ENCODE peak calls at places on chromosomes 11 and 22, in ten cellular contexts. M is EL; I is stimulated activated CD4-positive, alpha-beta T cell treated with anti-CD3 and anti-CD28 coated beads, Interleukin-1b, Interleukin-23, amount 100 ng/mL, for 24 hours; C is neural crest cell; O is stimulated activated CD8-positive, alpha-beta memory T cell treated with anti-CD3 and anti-CD28 coated beads, Interleukin-4, amount 100 ng/mL, for 24 hours; B is activated CD8-positive, alpha-beta memory T cell treated with anti-CD3 and anti-CD28 coated beads, Interleukin-2, amount 50 U/mL, for 48 hours; H is heart left ventricle; G is activated T-helper 1 cell treated with anti-CD3 and anti-CD28 coated beads, Interleukin-2, amount 50 U/mL, for 16 hours; K is RWPE1; Y is activated T-helper 2 cell treated with anti-CD3 and anti-CD28 coated beads, Interferon-gamma antibody, Interleukin-2, Interleukin-4, amounts not matched to agents 10 μg/mL and 5 μg/mL and 100 μg/mL, durations not matched to agents 14 hours and 24 hours and 36 hours. E is an unnamed sample.

GRCh38 chr11:126514061-126514713 is 158.7 kb downstream of the ST3GAL4 start:
- DNase-seq in M (no peak), I (no peak), C (no peak), O (no peak), B (no peak), H (no peak), G (no peak), K (no peak), Y (no peak), E (no peak)

GRCh38 chr22:30474683-30475424 is 3.0 kb upstream of the SEC14L3 start:
- DNase-seq in M (no peak), I (no peak), C (no peak), O (no peak), B (no peak), H (no peak), G (no peak), K (no peak), Y (no peak), E (no peak)

GRCh38 chr11:2302844-2303626 is 1.2 kb downstream of the TSPAN32 start:
- DNase-seq in M (no peak), I (no peak), C (no peak), O (no peak), B (peak; percentile 58), H (peak; percentile 92), G (no peak), K (no peak), Y (no peak), E (no peak)

GRCh38 chr22:37050913-37051628 is 471 bp upstream of the KCTD17 start:
- DNase-seq in M (no peak), I (no peak), C (no peak), O (no peak), B (no peak), H (no peak), G (no peak), K (no peak), Y (no peak), E (no peak)

GRCh38 chr11:125423247-125423849 is 72.7 kb downstream of the FEZ1 start:
- DNase-seq in M (no peak), I (no peak), C (no peak), O (no peak), B (no peak), H (no peak), G (no peak), K (no peak), Y (no peak), E (no peak)

GRCh38 chr11:69669486-69669885 is 5.7 kb downstream of the LTO1 start:
- DNase-seq in M (no peak), I (no peak), C (no peak), O (no peak), B (no peak), H (no peak), G (no peak), K (no peak), Y (no peak), E (no peak)

GRCh38 chr22:18112440-18112839 is 1.8 kb downstream of the TUBA8 start:
- DNase-seq in M (no peak), I (no peak), C (no peak), O (no peak), B (no peak), H (no peak), G (no peak), K (no peak), Y (no peak), E (no peak)

GRCh38 chr22:36301384-36301828 is 48.5 kb downstream of the APOL1 start:
- DNase-seq in M (peak; percentile 57), I (peak; percentile 68), C (peak; percentile 72), O (peak; percentile 67), B (peak; percentile 92), H (peak; percentile 76), G (peak; percentile 74), K (peak; percentile 35), Y (peak; percentile 68), E (no peak)

GRCh38 chr22:40703174-40703573 is 23.9 kb downstream of the MCHR1 start:
- DNase-seq in M (no peak), I (no peak), C (no peak), O (no peak), B (no peak), H (no peak), G (no peak), K (no peak), Y (no peak), E (no peak)

GRCh38 chr11:118612378-118612777 is 5.0 kb downstream of the PHLDB1 start:
- DNase-seq in M (no peak), I (no peak), C (no peak), O (no peak), B (no peak), H (peak; percentile 68), G (no peak), K (no peak), Y (no peak), E (no peak)

GRCh38 chr11:58591659-58592058 is 12.8 kb downstream of the ZFP91 start:
- DNase-seq in M (no peak), I (no peak), C (no peak), O (no peak), B (no peak), H (no peak), G (no peak), K (no peak), Y (no peak), E (no peak)

GRCh38 chr11:33699515-33700424 is 856 bp downstream of the C11orf91 start:
- DNase-seq in M (no peak), I (no peak), C (peak; percentile 31), O (no peak), B (no peak), H (peak; percentile 67), G (no peak), K (no peak), Y (no peak), E (no peak)

GRCh38 chr11:86101941-86102407 is 33.1 kb upstream of the PICALM start:
- DNase-seq in M (peak; percentile 35), I (no peak), C (no peak), O (no peak), B (no peak), H (no peak), G (no peak), K (no peak), Y (no peak), E (no peak)

GRCh38 chr11:103110406-103110805 is 1.2 kb downstream of the DYNC2H1 start:
- DNase-seq in M (peak; percentile 52), I (no peak), C (no peak), O (no peak), B (no peak), H (no peak), G (no peak), K (peak; percentile 33), Y (no peak), E (no peak)

GRCh38 chr11:115660072-115660805 is 156.0 kb upstream of the CADM1 start:
- DNase-seq in M (no peak), I (no peak), C (no peak), O (no peak), B (no peak), H (no peak), G (no peak), K (no peak), Y (no peak), E (no peak)

GRCh38 chr11:134657631-134658030 is 245.6 kb upstream of the B3GAT1 start:
- DNase-seq in M (no peak), I (no peak), C (no peak), O (no peak), B (peak; percentile 13), H (no peak), G (no peak), K (no peak), Y (peak; percentile 1), E (no peak)

GRCh38 chr22:17980013-17980510 is 44.3 kb downstream of the MICAL3 start:
- DNase-seq in M (no peak), I (no peak), C (no peak), O (no peak), B (no peak), H (no peak), G (no peak), K (no peak), Y (no peak), E (no peak)

GRCh38 chr11:44899959-44900358 is 50.7 kb downstream of the TP53I11 start:
- DNase-seq in M (peak; percentile 58), I (peak; percentile 22), C (peak; percentile 32), O (peak; percentile 8), B (peak; percentile 68), H (no peak), G (no peak), K (peak; percentile 71), Y (peak; percentile 17), E (peak; percentile 16)

GRCh38 chr11:70142171-70142875 is 60.8 kb upstream of the FADD start:
- DNase-seq in M (no peak), I (no peak), C (no peak), O (no peak), B (no peak), H (no peak), G (no peak), K (peak; percentile 46), Y (no peak), E (no peak)

GRCh38 chr11:13260963-13261599 is 16.5 kb upstream of the BMAL1 start:
- DNase-seq in M (peak; percentile 60), I (no peak), C (no peak), O (no peak), B (no peak), H (peak; percentile 40), G (no peak), K (peak; percentile 7), Y (no peak), E (no peak)

GRCh38 chr22:24146791-24147353 is 34.4 kb upstream of the SUSD2 start:
- DNase-seq in M (peak; percentile 81), I (no peak), C (no peak), O (no peak), B (no peak), H (peak; percentile 69), G (no peak), K (no peak), Y (no peak), E (no peak)

GRCh38 chr11:10930224-10930960 is 72.5 kb upstream of the ZBED5 start:
- DNase-seq in M (no peak), I (no peak), C (no peak), O (no peak), B (peak; percentile 62), H (peak; percentile 34), G (no peak), K (peak; percentile 28), Y (no peak), E (no peak)

GRCh38 chr22:24410110-24410856 is 17.1 kb upstream of the ADORA2A start:
- DNase-seq in M (peak; percentile 69), I (no peak), C (no peak), O (no peak), B (peak; percentile 65), H (no peak), G (no peak), K (no peak), Y (no peak), E (no peak)

GRCh38 chr11:10326080-10326964 is 21.4 kb downstream of the ADM start:
- DNase-seq in M (no peak), I (no peak), C (no peak), O (no peak), B (no peak), H (peak; percentile 33), G (no peak), K (no peak), Y (no peak), E (no peak)

GRCh38 chr11:84687433-84687832 is 939.7 kb downstream of the DLG2 start:
- DNase-seq in M (no peak), I (no peak), C (no peak), O (no peak), B (no peak), H (no peak), G (no peak), K (peak; percentile 14), Y (no peak), E (no peak)

GRCh38 chr22:49396817-49397216 is 430.9 kb downstream of the BRD1 start:
- DNase-seq in M (no peak), I (no peak), C (no peak), O (no peak), B (peak; percentile 13), H (no peak), G (no peak), K (no peak), Y (no peak), E (no peak)

GRCh38 chr11:76605338-76606074 is 65.0 kb downstream of the LRRC32 start:
- DNase-seq in M (no peak), I (no peak), C (no peak), O (no peak), B (no peak), H (no peak), G (no peak), K (no peak), Y (no peak), E (no peak)

GRCh38 chr11:112453601-112454577 is 193.2 kb upstream of the PLET1 start:
- DNase-seq in M (peak; percentile 36), I (peak; percentile 30), C (peak; percentile 12), O (peak; percentile 5), B (peak; percentile 62), H (peak; percentile 51), G (no peak), K (peak; percentile 55), Y (no peak), E (peak; percentile 7)

E was measured in NCI-H1048.